ENCODE peak calls at places on chromosome 5, in six cellular contexts. D is activated CD4-positive, CD25-positive, alpha-beta regulatory T cell treated with anti-CD3 and anti-CD28 coated beads, Interleukin-2, amount 50 U/mL, for 24 hours; O is activated B cell treated with CpG ODN at 0.5 μM for 24 hours; B is activated naive CD8-positive, alpha-beta T cell treated with anti-CD3 and anti-CD28 coated beads, Interleukin-2, amount 50 U/mL, for 24 hours; G is heart left ventricle; V is activated CD4-positive, alpha-beta T cell treated with anti-CD3 and anti-CD28 coated beads for 36 hours. A is an unnamed sample.
A peak's percentile ranks its signal among the peaks of the same experiment; 100 is the strongest.

GRCh38 chr5:34015120-34015807 is 7.4 kb upstream of the AMACR start:
- ATAC-seq in D (peak; percentile 9), O (no peak), B (peak; percentile 88), G (no peak), V (peak; percentile 86), A (no peak)

GRCh38 chr5:60257852-60258251 is 364.3 kb upstream of the PDE4D start:
- ATAC-seq in D (no peak), O (no peak), B (no peak), G (no peak), V (no peak), A (no peak)

GRCh38 chr5:126446498-126447224 is 23.5 kb downstream of the GRAMD2B start:
- ATAC-seq in D (peak; percentile 75), O (no peak), B (peak; percentile 60), G (no peak), V (peak; percentile 68), A (no peak)

GRCh38 chr5:93601433-93602175 is 18.6 kb downstream of the NR2F1 start:
- ATAC-seq in D (no peak), O (no peak), B (no peak), G (no peak), V (no peak), A (peak; percentile 39)

GRCh38 chr5:137561572-137561971 is 62.4 kb upstream of the SPOCK1 start:
- ATAC-seq in D (no peak), O (no peak), B (no peak), G (no peak), V (no peak), A (no peak)

GRCh38 chr5:5650242-5650641 is 227.8 kb downstream of the ICE1 start:
- ATAC-seq in D (no peak), O (no peak), B (no peak), G (no peak), V (no peak), A (no peak)

GRCh38 chr5:149367249-149367971 is 9.6 kb downstream of the PCYOX1L start:
- ATAC-seq in D (peak; percentile 68), O (peak; percentile 85), B (peak; percentile 62), G (no peak), V (peak; percentile 65), A (peak; percentile 70)

GRCh38 chr5:98805070-98805469 is 31.6 kb downstream of the RGMB start:
- ATAC-seq in D (no peak), O (no peak), B (no peak), G (no peak), V (no peak), A (no peak)

GRCh38 chr5:73801736-73802135 is 175.7 kb downstream of the ARHGEF28 start:
- ATAC-seq in D (no peak), O (no peak), B (no peak), G (no peak), V (no peak), A (no peak)

GRCh38 chr5:80799573-80799972 is 144.8 kb upstream of the DHFR start:
- ATAC-seq in D (no peak), O (no peak), B (no peak), G (no peak), V (no peak), A (no peak)